ENCODE peak calls at places on chromosomes 6 and 20, in eight cellular contexts. One of them, this sample, is unnamed.

GRCh38 chr6:154731296-154732218 is 1.7 kb upstream of the SCAF8 start:
- DNase-seq in WTC11: no peak
- DNase-seq in CD4-positive, alpha-beta memory T cell: no peak
- DNase-seq in EL: peak; percentile 7
- DNase-seq in stimulated activated CD8-positive, alpha-beta memory T cell treated with anti-CD3 and anti-CD28 coated beads, Interleukin-15, amount 100 ng/mL, for 24 hours: no peak
- DNase-seq in sciatic nerve: no peak
- DNase-seq in uterus: no peak
- DNase-seq in adrenal gland: no peak
- DNase-seq in this sample: no peak

GRCh38 chr6:168582581-168582981 is 141.6 kb downstream of the SMOC2 start:
- DNase-seq in EL: no peak
- DNase-seq in adrenal gland: no peak
- DNase-seq in stimulated activated CD8-positive, alpha-beta memory T cell treated with anti-CD3 and anti-CD28 coated beads, Interleukin-15, amount 100 ng/mL, for 24 hours: no peak
- DNase-seq in CD4-positive, alpha-beta memory T cell: no peak
- DNase-seq in sciatic nerve: no peak
- DNase-seq in uterus: no peak
- DNase-seq in WTC11: no peak
- DNase-seq in this sample: no peak

GRCh38 chr6:71473908-71474307 is 185.3 kb downstream of the OGFRL1 start:
- DNase-seq in CD4-positive, alpha-beta memory T cell: no peak
- DNase-seq in uterus: peak; percentile 49
- DNase-seq in WTC11: no peak
- DNase-seq in stimulated activated CD8-positive, alpha-beta memory T cell treated with anti-CD3 and anti-CD28 coated beads, Interleukin-15, amount 100 ng/mL, for 24 hours: no peak
- DNase-seq in EL: peak; percentile 82
- DNase-seq in sciatic nerve: no peak
- DNase-seq in adrenal gland: peak; percentile 70
- DNase-seq in this sample: peak; percentile 48

GRCh38 chr6:143843689-143844405 is 709 bp downstream of the LTV1 start:
- DNase-seq in CD4-positive, alpha-beta memory T cell: no peak
- DNase-seq in uterus: no peak
- DNase-seq in stimulated activated CD8-positive, alpha-beta memory T cell treated with anti-CD3 and anti-CD28 coated beads, Interleukin-15, amount 100 ng/mL, for 24 hours: no peak
- DNase-seq in sciatic nerve: no peak
- DNase-seq in EL: peak; percentile 3
- DNase-seq in adrenal gland: no peak
- DNase-seq in WTC11: no peak
- DNase-seq in this sample: no peak

GRCh38 chr20:10578607-10579006 is 95.2 kb downstream of the JAG1 start:
- DNase-seq in stimulated activated CD8-positive, alpha-beta memory T cell treated with anti-CD3 and anti-CD28 coated beads, Interleukin-15, amount 100 ng/mL, for 24 hours: no peak
- DNase-seq in sciatic nerve: no peak
- DNase-seq in EL: peak; percentile 78
- DNase-seq in WTC11: no peak
- DNase-seq in adrenal gland: no peak
- DNase-seq in CD4-positive, alpha-beta memory T cell: no peak
- DNase-seq in uterus: no peak
- DNase-seq in this sample: no peak

GRCh38 chr20:3165473-3166337 is 6.0 kb upstream of the FASTKD5 start:
- DNase-seq in stimulated activated CD8-positive, alpha-beta memory T cell treated with anti-CD3 and anti-CD28 coated beads, Interleukin-15, amount 100 ng/mL, for 24 hours: no peak
- DNase-seq in CD4-positive, alpha-beta memory T cell: no peak
- DNase-seq in uterus: peak; percentile 37
- DNase-seq in sciatic nerve: peak; percentile 76
- DNase-seq in EL: no peak
- DNase-seq in adrenal gland: peak; percentile 63
- DNase-seq in WTC11: no peak
- DNase-seq in this sample: peak; percentile 84

GRCh38 chr6:3200682-3201081 is 26.8 kb downstream of the TUBB2B start:
- DNase-seq in adrenal gland: no peak
- DNase-seq in sciatic nerve: no peak
- DNase-seq in EL: no peak
- DNase-seq in stimulated activated CD8-positive, alpha-beta memory T cell treated with anti-CD3 and anti-CD28 coated beads, Interleukin-15, amount 100 ng/mL, for 24 hours: no peak
- DNase-seq in WTC11: no peak
- DNase-seq in CD4-positive, alpha-beta memory T cell: no peak
- DNase-seq in uterus: no peak
- DNase-seq in this sample: no peak

GRCh38 chr6:119147101-119148053 is 68.9 kb upstream of the FAM184A start:
- DNase-seq in CD4-positive, alpha-beta memory T cell: no peak
- DNase-seq in uterus: peak; percentile 63
- DNase-seq in WTC11: no peak
- DNase-seq in sciatic nerve: peak; percentile 68
- DNase-seq in adrenal gland: peak; percentile 85
- DNase-seq in stimulated activated CD8-positive, alpha-beta memory T cell treated with anti-CD3 and anti-CD28 coated beads, Interleukin-15, amount 100 ng/mL, for 24 hours: no peak
- DNase-seq in EL: peak; percentile 97
- DNase-seq in this sample: peak; percentile 37

GRCh38 chr6:15595461-15596173 is 67.2 kb downstream of the DTNBP1 start:
- DNase-seq in uterus: no peak
- DNase-seq in WTC11: no peak
- DNase-seq in CD4-positive, alpha-beta memory T cell: no peak
- DNase-seq in adrenal gland: no peak
- DNase-seq in sciatic nerve: no peak
- DNase-seq in stimulated activated CD8-positive, alpha-beta memory T cell treated with anti-CD3 and anti-CD28 coated beads, Interleukin-15, amount 100 ng/mL, for 24 hours: no peak
- DNase-seq in EL: no peak
- DNase-seq in this sample: peak; percentile 23

GRCh38 chr6:105459049-105459448 is 56.2 kb upstream of the PREP start:
- DNase-seq in sciatic nerve: no peak
- DNase-seq in adrenal gland: no peak
- DNase-seq in stimulated activated CD8-positive, alpha-beta memory T cell treated with anti-CD3 and anti-CD28 coated beads, Interleukin-15, amount 100 ng/mL, for 24 hours: no peak
- DNase-seq in WTC11: no peak
- DNase-seq in CD4-positive, alpha-beta memory T cell: no peak
- DNase-seq in EL: peak; percentile 42
- DNase-seq in uterus: no peak
- DNase-seq in this sample: no peak

GRCh38 chr6:41537359-41537758 is 8.8 kb upstream of the FOXP4 start:
- DNase-seq in stimulated activated CD8-positive, alpha-beta memory T cell treated with anti-CD3 and anti-CD28 coated beads, Interleukin-15, amount 100 ng/mL, for 24 hours: no peak
- DNase-seq in adrenal gland: no peak
- DNase-seq in WTC11: no peak
- DNase-seq in CD4-positive, alpha-beta memory T cell: no peak
- DNase-seq in EL: no peak
- DNase-seq in uterus: no peak
- DNase-seq in sciatic nerve: no peak
- DNase-seq in this sample: no peak

GRCh38 chr6:30154709-30155521 is 6.1 kb downstream of the TRIM10 start:
- DNase-seq in adrenal gland: no peak
- DNase-seq in CD4-positive, alpha-beta memory T cell: no peak
- DNase-seq in sciatic nerve: no peak
- DNase-seq in EL: peak; percentile 94
- DNase-seq in WTC11: no peak
- DNase-seq in stimulated activated CD8-positive, alpha-beta memory T cell treated with anti-CD3 and anti-CD28 coated beads, Interleukin-15, amount 100 ng/mL, for 24 hours: no peak
- DNase-seq in uterus: no peak
- DNase-seq in this sample: no peak

GRCh38 chr20:50957798-50958732 is at the start of gene DPM1:
- DNase-seq in EL: peak; percentile 88
- DNase-seq in adrenal gland: peak; percentile 95
- DNase-seq in CD4-positive, alpha-beta memory T cell: peak; percentile 92
- DNase-seq in uterus: peak; percentile 87
- DNase-seq in stimulated activated CD8-positive, alpha-beta memory T cell treated with anti-CD3 and anti-CD28 coated beads, Interleukin-15, amount 100 ng/mL, for 24 hours: peak; percentile 65
- DNase-seq in sciatic nerve: peak; percentile 92
- DNase-seq in WTC11: peak; percentile 80
- DNase-seq in this sample: peak; percentile 86

GRCh38 chr6:88268508-88268907 is 102.4 kb upstream of the CNR1 start:
- DNase-seq in adrenal gland: no peak
- DNase-seq in CD4-positive, alpha-beta memory T cell: no peak
- DNase-seq in sciatic nerve: no peak
- DNase-seq in WTC11: no peak
- DNase-seq in uterus: no peak
- DNase-seq in EL: no peak
- DNase-seq in stimulated activated CD8-positive, alpha-beta memory T cell treated with anti-CD3 and anti-CD28 coated beads, Interleukin-15, amount 100 ng/mL, for 24 hours: no peak
- DNase-seq in this sample: no peak

GRCh38 chr6:24140572-24140971 is 14.6 kb downstream of the NRSN1 start:
- DNase-seq in CD4-positive, alpha-beta memory T cell: no peak
- DNase-seq in WTC11: no peak
- DNase-seq in sciatic nerve: no peak
- DNase-seq in EL: no peak
- DNase-seq in adrenal gland: no peak
- DNase-seq in uterus: peak; percentile 65
- DNase-seq in stimulated activated CD8-positive, alpha-beta memory T cell treated with anti-CD3 and anti-CD28 coated beads, Interleukin-15, amount 100 ng/mL, for 24 hours: no peak
- DNase-seq in this sample: peak; percentile 82

GRCh38 chr6:114941078-114941477 is 598.3 kb upstream of the HS3ST5 start:
- DNase-seq in adrenal gland: no peak
- DNase-seq in EL: no peak
- DNase-seq in CD4-positive, alpha-beta memory T cell: no peak
- DNase-seq in WTC11: no peak
- DNase-seq in stimulated activated CD8-positive, alpha-beta memory T cell treated with anti-CD3 and anti-CD28 coated beads, Interleukin-15, amount 100 ng/mL, for 24 hours: no peak
- DNase-seq in sciatic nerve: no peak
- DNase-seq in uterus: no peak
- DNase-seq in this sample: no peak

GRCh38 chr6:84687487-84687886 is 76.9 kb downstream of the TBX18 start:
- DNase-seq in stimulated activated CD8-positive, alpha-beta memory T cell treated with anti-CD3 and anti-CD28 coated beads, Interleukin-15, amount 100 ng/mL, for 24 hours: no peak
- DNase-seq in EL: peak; percentile 16
- DNase-seq in WTC11: no peak
- DNase-seq in CD4-positive, alpha-beta memory T cell: no peak
- DNase-seq in uterus: no peak
- DNase-seq in sciatic nerve: no peak
- DNase-seq in adrenal gland: no peak
- DNase-seq in this sample: no peak

GRCh38 chr6:83062225-83062624 is 3.4 kb downstream of the UBE3D start:
- DNase-seq in EL: peak; percentile 79
- DNase-seq in CD4-positive, alpha-beta memory T cell: no peak
- DNase-seq in uterus: no peak
- DNase-seq in sciatic nerve: no peak
- DNase-seq in WTC11: no peak
- DNase-seq in stimulated activated CD8-positive, alpha-beta memory T cell treated with anti-CD3 and anti-CD28 coated beads, Interleukin-15, amount 100 ng/mL, for 24 hours: no peak
- DNase-seq in adrenal gland: no peak
- DNase-seq in this sample: no peak

GRCh38 chr6:143108278-143108677 is 47.6 kb downstream of the AIG1 start:
- DNase-seq in sciatic nerve: no peak
- DNase-seq in uterus: no peak
- DNase-seq in stimulated activated CD8-positive, alpha-beta memory T cell treated with anti-CD3 and anti-CD28 coated beads, Interleukin-15, amount 100 ng/mL, for 24 hours: no peak
- DNase-seq in CD4-positive, alpha-beta memory T cell: no peak
- DNase-seq in EL: no peak
- DNase-seq in WTC11: no peak
- DNase-seq in adrenal gland: no peak
- DNase-seq in this sample: no peak

GRCh38 chr20:21099653-21100589 is 6.2 kb downstream of the LINC00237 start:
- DNase-seq in sciatic nerve: peak; percentile 63
- DNase-seq in CD4-positive, alpha-beta memory T cell: peak; percentile 62
- DNase-seq in adrenal gland: no peak
- DNase-seq in stimulated activated CD8-positive, alpha-beta memory T cell treated with anti-CD3 and anti-CD28 coated beads, Interleukin-15, amount 100 ng/mL, for 24 hours: no peak
- DNase-seq in WTC11: peak; percentile 60
- DNase-seq in uterus: no peak
- DNase-seq in EL: no peak
- DNase-seq in this sample: peak; percentile 60

GRCh38 chr20:49288784-49289696 is 11.2 kb upstream of the ZNFX1 start:
- DNase-seq in adrenal gland: peak; percentile 24
- DNase-seq in uterus: no peak
- DNase-seq in stimulated activated CD8-positive, alpha-beta memory T cell treated with anti-CD3 and anti-CD28 coated beads, Interleukin-15, amount 100 ng/mL, for 24 hours: no peak
- DNase-seq in sciatic nerve: no peak
- DNase-seq in EL: peak; percentile 24
- DNase-seq in WTC11: no peak
- DNase-seq in CD4-positive, alpha-beta memory T cell: no peak
- DNase-seq in this sample: no peak

This sample was measured in left ventricle myocardium superior.